ENCODE peak calls at places on chromosomes 6 and 20, in seven cellular contexts. Q, N, L, X, A, P and D are unnamed samples.

GRCh38 chr6:149988550-149989336 is 25.0 kb downstream of the ULBP1 start:
- DNase-seq in Q (no peak), N (no peak), L (no peak), X (no peak), A (no peak), P (no peak), D (no peak)

GRCh38 chr6:41125282-41125681 is 28.9 kb downstream of the TREML1 start:
- DNase-seq in Q (no peak), N (no peak), L (no peak), X (no peak), A (no peak), P (no peak), D (no peak)

GRCh38 chr6:72651191-72651590 is 29.3 kb downstream of the KCNQ5 start:
- DNase-seq in Q (no peak), N (no peak), L (no peak), X (no peak), A (no peak), P (no peak), D (no peak)

GRCh38 chr6:151121900-151122299 is 117.9 kb upstream of the AKAP12 start:
- DNase-seq in Q (no peak), N (no peak), L (no peak), X (no peak), A (no peak), P (no peak), D (no peak)

GRCh38 chr20:49863666-49864065 is 51.0 kb downstream of the SLC9A8 start:
- DNase-seq in Q (no peak), N (no peak), L (no peak), X (no peak), A (no peak), P (no peak), D (no peak)

GRCh38 chr20:47664068-47664437 is 121.2 kb downstream of the SULF2 start:
- DNase-seq in Q (no peak), N (no peak), L (no peak), X (no peak), A (no peak), P (no peak), D (no peak)

GRCh38 chr20:6944292-6944691 is 176.8 kb downstream of the BMP2 start:
- DNase-seq in Q (no peak), N (no peak), L (no peak), X (no peak), A (no peak), P (no peak), D (no peak)

GRCh38 chr20:54340206-54340605 is 132.3 kb downstream of the PFDN4 start:
- DNase-seq in Q (no peak), N (peak; percentile 17), L (no peak), X (peak; percentile 27), A (no peak), P (no peak), D (no peak)

GRCh38 chr6:139030539-139030938 is 2.0 kb downstream of the ABRACL start:
- DNase-seq in Q (peak; percentile 48), N (no peak), L (no peak), X (no peak), A (no peak), P (no peak), D (no peak)

GRCh38 chr20:59006167-59006863 is 739 bp downstream of the CTSZ start:
- DNase-seq in Q (no peak), N (no peak), L (no peak), X (no peak), A (no peak), P (no peak), D (no peak)

GRCh38 chr20:37524221-37524700 is 3.2 kb downstream of the NNAT start:
- DNase-seq in Q (no peak), N (no peak), L (no peak), X (no peak), A (no peak), P (no peak), D (peak; percentile 27)

GRCh38 chr20:14337400-14338171 is at the start of gene FLRT3:
- DNase-seq in Q (peak; percentile 70), N (peak; percentile 96), L (peak; percentile 84), X (peak; percentile 93), A (peak; percentile 83), P (peak; percentile 63), D (no peak)

GRCh38 chr6:125930810-125931418 is 25.7 kb upstream of the HINT3 start:
- DNase-seq in Q (no peak), N (peak; percentile 87), L (no peak), X (no peak), A (no peak), P (no peak), D (no peak)

GRCh38 chr6:131199568-131200272 is 64.5 kb downstream of the AKAP7 start:
- DNase-seq in Q (peak; percentile 71), N (peak; percentile 47), L (no peak), X (peak; percentile 63), A (peak; percentile 12), P (peak; percentile 16), D (no peak)

GRCh38 chr6:151052021-151052646 is 186.6 kb downstream of the MTHFD1L start:
- DNase-seq in Q (no peak), N (no peak), L (no peak), X (no peak), A (peak; percentile 66), P (no peak), D (no peak)

GRCh38 chr6:157724960-157725741 is 97.9 kb upstream of the SNX9 start:
- DNase-seq in Q (no peak), N (no peak), L (no peak), X (no peak), A (no peak), P (no peak), D (no peak)

GRCh38 chr6:11460001-11460668 is 77.4 kb upstream of the TMEM170B start:
- DNase-seq in Q (peak; percentile 75), N (peak; percentile 20), L (no peak), X (no peak), A (no peak), P (no peak), D (no peak)

GRCh38 chr6:56628105-56628504 is 14.6 kb downstream of the DST start:
- DNase-seq in Q (no peak), N (no peak), L (no peak), X (no peak), A (no peak), P (no peak), D (no peak)

DNA sequence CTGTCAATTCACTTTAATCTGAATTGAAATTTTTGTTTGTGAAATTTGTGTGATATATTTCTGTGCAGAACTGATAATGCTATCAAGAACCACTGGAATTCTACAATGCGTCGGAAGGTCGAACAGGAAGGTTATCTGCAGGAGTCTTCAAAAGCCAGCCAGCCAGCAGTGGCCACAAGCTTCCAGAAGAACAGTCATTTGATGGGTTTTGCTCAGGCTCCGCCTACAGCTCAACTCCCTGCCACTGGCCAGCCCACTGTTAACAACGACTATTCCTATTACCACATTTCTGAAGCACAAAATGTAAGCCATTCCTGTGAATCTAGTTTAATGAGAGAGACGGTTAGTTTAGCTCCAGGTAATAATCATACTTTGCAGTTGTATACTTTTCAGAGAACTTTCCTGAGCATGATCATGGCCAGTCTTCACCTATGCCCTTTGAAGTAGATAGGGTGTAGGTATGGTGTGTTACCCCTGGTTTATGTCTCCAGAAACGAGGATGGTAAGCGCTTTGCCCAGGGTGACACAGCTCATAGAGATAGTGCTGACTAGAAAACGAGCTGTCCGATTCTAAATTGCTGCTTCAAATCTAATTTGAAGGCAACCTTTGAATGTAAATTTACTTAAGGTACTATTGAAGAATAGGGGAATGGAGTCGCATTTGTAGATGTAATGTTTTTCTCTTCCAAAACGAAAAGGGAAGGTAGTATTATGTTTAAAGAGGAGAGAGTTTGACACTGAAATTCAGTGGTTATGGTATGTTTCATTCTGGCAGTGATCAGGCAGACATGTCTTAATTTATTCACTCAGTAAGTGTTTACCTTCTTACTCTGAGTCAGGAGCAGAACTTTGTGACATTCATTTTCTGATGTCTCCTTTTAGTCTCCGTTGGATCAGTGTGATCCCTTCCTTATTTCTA is 11.4 kb downstream of the MYB start:
- DNase-seq in Q (no peak), N (no peak), L (no peak), X (no peak), A (no peak), P (no peak), D (peak; percentile 89)
- TF ChIP-seq RAD21 in Q (no peak), N (no peak), L (no peak), X (no peak), A (no peak), P (no peak), D (no peak)

GRCh38 chr6:3164388-3164787 is 7.0 kb upstream of the TUBB2A start:
- DNase-seq in Q (no peak), N (no peak), L (no peak), X (no peak), A (no peak), P (no peak), D (no peak)

GRCh38 chr6:3159805-3160781 is 2.7 kb upstream of the TUBB2A start:
- DNase-seq in Q (no peak), N (no peak), L (no peak), X (peak; percentile 41), A (peak; percentile 33), P (no peak), D (peak; percentile 96)

GRCh38 chr6:3163248-3163594 is 5.9 kb upstream of the TUBB2A start:
- DNase-seq in Q (no peak), N (no peak), L (no peak), X (no peak), A (no peak), P (no peak), D (no peak)

GRCh38 chr6:3162067-3162497 is 4.7 kb upstream of the TUBB2A start:
- DNase-seq in Q (no peak), N (no peak), L (no peak), X (no peak), A (no peak), P (no peak), D (peak; percentile 71)

DNA sequence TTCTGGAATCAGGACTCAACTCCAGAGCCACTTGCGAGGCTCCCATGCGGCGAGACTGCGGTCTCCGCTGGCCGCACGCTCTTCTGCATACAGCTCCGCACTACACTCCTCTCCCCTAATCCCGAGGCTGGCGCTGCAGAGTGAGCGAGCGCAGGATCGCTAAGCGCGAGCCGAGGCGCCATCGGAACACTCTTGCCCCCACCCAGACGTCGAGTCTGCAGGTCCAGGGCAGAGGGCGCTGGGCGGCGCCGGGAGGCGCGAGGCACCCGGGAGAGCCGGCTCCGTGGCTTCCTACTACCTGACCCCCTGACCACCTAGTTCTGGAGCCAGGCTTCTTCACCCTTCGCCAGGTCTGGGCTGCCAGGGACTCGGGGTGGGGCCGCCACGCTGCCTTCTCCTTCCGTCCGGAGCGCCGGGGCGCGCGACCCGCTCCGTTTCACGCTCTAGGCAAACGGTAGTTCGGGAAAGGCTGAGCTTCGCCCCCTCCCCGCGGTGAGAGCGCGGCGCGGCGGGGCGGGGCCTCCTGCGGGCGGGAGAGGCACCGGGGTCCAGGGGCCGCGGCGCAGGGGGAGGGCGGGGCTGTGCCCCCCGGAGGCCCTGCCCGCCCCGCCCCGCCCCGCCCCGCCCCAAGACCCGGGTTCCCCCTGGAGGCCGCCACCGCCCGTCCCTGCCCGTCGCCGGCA is 5.4 kb upstream of the TUBB2A start:
- DNase-seq in Q (no peak), N (peak; percentile 71), L (peak; percentile 55), X (peak; percentile 80), A (peak; percentile 56), P (peak; percentile 98), D (peak; percentile 99)
- TF ChIP-seq RAD21 in Q (no peak), N (peak; percentile 19), L (no peak), X (peak; percentile 81), A (no peak), P (no peak), D (peak; percentile 31)

GRCh38 chr20:52331655-52332054 is 140.1 kb upstream of the ZFP64 start:
- DNase-seq in Q (no peak), N (no peak), L (no peak), X (no peak), A (no peak), P (no peak), D (no peak)

GRCh38 chr20:52332649-52333048 is 141.1 kb upstream of the ZFP64 start:
- DNase-seq in Q (no peak), N (no peak), L (no peak), X (no peak), A (no peak), P (no peak), D (no peak)
- TF ChIP-seq RAD21 in Q (no peak), N (no peak), L (no peak), X (no peak), A (no peak), P (no peak), D (no peak)

GRCh38 chr20:63628246-63628975 is 1.5 kb upstream of the GMEB2 start:
- DNase-seq in Q (peak; percentile 65), N (peak; percentile 62), L (peak; percentile 89), X (peak; percentile 88), A (peak; percentile 75), P (peak; percentile 70), D (peak; percentile 44)
- TF ChIP-seq RAD21 in Q (no peak), N (no peak), L (no peak), X (peak; percentile 71), A (no peak), P (no peak), D (no peak)